ENCODE peak calls at places on chromosomes 11 and 22, in ten cellular contexts. One of them, this sample, is unnamed.

GRCh38 chr11:67309166-67309565 is 5.8 kb downstream of the SSH3 start:
- DNase-seq in MM.1S: no peak
- DNase-seq in IMR-90: no peak
- DNase-seq in mesenchymal stem cell: no peak
- DNase-seq in K562: no peak
- DNase-seq in H9: no peak
- DNase-seq in mammary epithelial cell: no peak
- DNase-seq in HCT116: no peak
- DNase-seq in SK-N-SH: no peak
- DNase-seq in endodermal cell: peak; percentile 29
- DNase-seq in this sample: no peak

GRCh38 chr11:83019888-83020579 is 51.7 kb downstream of the RAB30 start:
- DNase-seq in MM.1S: no peak
- DNase-seq in IMR-90: no peak
- DNase-seq in mesenchymal stem cell: no peak
- DNase-seq in K562: no peak
- DNase-seq in H9: no peak
- DNase-seq in mammary epithelial cell: peak; percentile 24
- DNase-seq in HCT116: no peak
- DNase-seq in SK-N-SH: no peak
- DNase-seq in endodermal cell: no peak
- DNase-seq in this sample: no peak

GRCh38 chr11:111301004-111301839 is 2.9 kb downstream of the POU2AF3 start:
- DNase-seq in MM.1S: no peak
- DNase-seq in IMR-90: no peak
- DNase-seq in mesenchymal stem cell: no peak
- DNase-seq in K562: no peak
- DNase-seq in H9: no peak
- DNase-seq in mammary epithelial cell: no peak
- DNase-seq in HCT116: no peak
- DNase-seq in SK-N-SH: no peak
- DNase-seq in endodermal cell: no peak
- DNase-seq in this sample: no peak

GRCh38 chr11:67375320-67376021 is 2.1 kb upstream of the CLCF1 start:
- DNase-seq in MM.1S: no peak
- DNase-seq in IMR-90: no peak
- DNase-seq in mesenchymal stem cell: no peak
- DNase-seq in K562: no peak
- DNase-seq in H9: no peak
- DNase-seq in mammary epithelial cell: no peak
- DNase-seq in HCT116: no peak
- DNase-seq in SK-N-SH: no peak
- DNase-seq in endodermal cell: peak; percentile 85
- DNase-seq in this sample: no peak

GRCh38 chr11:108226036-108226435 is 3.2 kb downstream of the ATM start:
- DNase-seq in MM.1S: no peak
- DNase-seq in IMR-90: no peak
- DNase-seq in mesenchymal stem cell: no peak
- DNase-seq in K562: no peak
- DNase-seq in H9: no peak
- DNase-seq in mammary epithelial cell: no peak
- DNase-seq in HCT116: no peak
- DNase-seq in SK-N-SH: no peak
- DNase-seq in endodermal cell: no peak
- DNase-seq in this sample: no peak

GRCh38 chr11:75508051-75508561 is 17.6 kb downstream of the GDPD5 start:
- DNase-seq in MM.1S: no peak
- DNase-seq in IMR-90: no peak
- DNase-seq in mesenchymal stem cell: no peak
- DNase-seq in K562: no peak
- DNase-seq in H9: no peak
- DNase-seq in mammary epithelial cell: no peak
- DNase-seq in HCT116: no peak
- DNase-seq in SK-N-SH: peak; percentile 52
- DNase-seq in endodermal cell: no peak
- DNase-seq in this sample: no peak

GRCh38 chr11:34633990-34634725 is 13.3 kb downstream of the EHF start:
- DNase-seq in MM.1S: peak; percentile 64
- DNase-seq in IMR-90: peak; percentile 51
- DNase-seq in mesenchymal stem cell: no peak
- DNase-seq in K562: no peak
- DNase-seq in H9: no peak
- DNase-seq in mammary epithelial cell: peak; percentile 69
- DNase-seq in HCT116: no peak
- DNase-seq in SK-N-SH: no peak
- DNase-seq in endodermal cell: peak; percentile 58
- DNase-seq in this sample: peak; percentile 36

GRCh38 chr22:39214383-39215069 is 30.3 kb downstream of the PDGFB start:
- DNase-seq in MM.1S: no peak
- DNase-seq in IMR-90: peak; percentile 36
- DNase-seq in mesenchymal stem cell: peak; percentile 20
- DNase-seq in K562: no peak
- DNase-seq in H9: peak; percentile 82
- DNase-seq in mammary epithelial cell: peak; percentile 88
- DNase-seq in HCT116: peak; percentile 73
- DNase-seq in SK-N-SH: no peak
- DNase-seq in endodermal cell: peak; percentile 82
- DNase-seq in this sample: peak; percentile 42

GRCh38 chr11:44727373-44728084 is 767 bp downstream of the TSPAN18 start:
- DNase-seq in MM.1S: peak; percentile 72
- DNase-seq in IMR-90: peak; percentile 65
- DNase-seq in mesenchymal stem cell: peak; percentile 74
- DNase-seq in K562: peak; percentile 87
- DNase-seq in H9: peak; percentile 87
- DNase-seq in mammary epithelial cell: peak; percentile 35
- DNase-seq in HCT116: peak; percentile 57
- DNase-seq in SK-N-SH: peak; percentile 92
- DNase-seq in endodermal cell: peak; percentile 93
- DNase-seq in this sample: peak; percentile 82

GRCh38 chr11:75270896-75271415 is 30.4 kb downstream of the TPBGL start:
- DNase-seq in MM.1S: peak; percentile 45
- DNase-seq in IMR-90: peak; percentile 27
- DNase-seq in mesenchymal stem cell: no peak
- DNase-seq in K562: no peak
- DNase-seq in H9: no peak
- DNase-seq in mammary epithelial cell: no peak
- DNase-seq in HCT116: peak; percentile 13
- DNase-seq in SK-N-SH: no peak
- DNase-seq in endodermal cell: peak; percentile 41
- DNase-seq in this sample: peak; percentile 47

GRCh38 chr11:118304227-118304808 is at the start of gene CD3E:
- DNase-seq in MM.1S: peak; percentile 42
- DNase-seq in IMR-90: no peak
- DNase-seq in mesenchymal stem cell: no peak
- DNase-seq in K562: no peak
- DNase-seq in H9: no peak
- DNase-seq in mammary epithelial cell: no peak
- DNase-seq in HCT116: no peak
- DNase-seq in SK-N-SH: no peak
- DNase-seq in endodermal cell: no peak
- DNase-seq in this sample: no peak

GRCh38 chr11:10388096-10388495 is 67.0 kb upstream of the AMPD3 start:
- DNase-seq in MM.1S: no peak
- DNase-seq in IMR-90: no peak
- DNase-seq in mesenchymal stem cell: no peak
- DNase-seq in K562: no peak
- DNase-seq in H9: no peak
- DNase-seq in mammary epithelial cell: no peak
- DNase-seq in HCT116: no peak
- DNase-seq in SK-N-SH: no peak
- DNase-seq in endodermal cell: no peak
- DNase-seq in this sample: no peak

GRCh38 chr22:36339171-36340065 is 48.3 kb downstream of the MYH9 start:
- DNase-seq in MM.1S: no peak
- DNase-seq in IMR-90: peak; percentile 78
- DNase-seq in mesenchymal stem cell: peak; percentile 88
- DNase-seq in K562: no peak
- DNase-seq in H9: no peak
- DNase-seq in mammary epithelial cell: peak; percentile 73
- DNase-seq in HCT116: no peak
- DNase-seq in SK-N-SH: no peak
- DNase-seq in endodermal cell: no peak
- DNase-seq in this sample: peak; percentile 93

GRCh38 chr11:8656291-8656690 is 26.2 kb downstream of the TRIM66 start:
- DNase-seq in MM.1S: no peak
- DNase-seq in IMR-90: no peak
- DNase-seq in mesenchymal stem cell: no peak
- DNase-seq in K562: no peak
- DNase-seq in H9: no peak
- DNase-seq in mammary epithelial cell: no peak
- DNase-seq in HCT116: no peak
- DNase-seq in SK-N-SH: no peak
- DNase-seq in endodermal cell: no peak
- DNase-seq in this sample: no peak

GRCh38 chr22:24550028-24550901 is 4.7 kb downstream of the GUCD1 start:
- DNase-seq in MM.1S: no peak
- DNase-seq in IMR-90: no peak
- DNase-seq in mesenchymal stem cell: no peak
- DNase-seq in K562: no peak
- DNase-seq in H9: no peak
- DNase-seq in mammary epithelial cell: no peak
- DNase-seq in HCT116: no peak
- DNase-seq in SK-N-SH: no peak
- DNase-seq in endodermal cell: no peak
- DNase-seq in this sample: peak; percentile 36

GRCh38 chr11:971092-971690 is 45.5 kb downstream of the AP2A2 start:
- DNase-seq in MM.1S: no peak
- DNase-seq in IMR-90: no peak
- DNase-seq in mesenchymal stem cell: no peak
- DNase-seq in K562: no peak
- DNase-seq in H9: no peak
- DNase-seq in mammary epithelial cell: no peak
- DNase-seq in HCT116: no peak
- DNase-seq in SK-N-SH: no peak
- DNase-seq in endodermal cell: no peak
- DNase-seq in this sample: no peak
- H3K4me1 ChIP-seq in MM.1S: no peaks in the 10 kb centered on the region
- H3K4me1 ChIP-seq in IMR-90: peaks cover 4% of the 10 kb centered on the region
- H3K4me1 ChIP-seq in mesenchymal stem cell: peaks cover 4% of the 10 kb centered on the region
- H3K4me1 ChIP-seq in K562: no peaks in the 10 kb centered on the region
- H3K4me1 ChIP-seq in H9: no peaks in the 10 kb centered on the region
- H3K4me1 ChIP-seq in mammary epithelial cell: no peaks in the 10 kb centered on the region
- H3K4me1 ChIP-seq in HCT116: no peaks in the 10 kb centered on the region
- H3K4me1 ChIP-seq in SK-N-SH: peaks cover 25% of the 10 kb centered on the region
- H3K4me1 ChIP-seq in endodermal cell: no peaks in the 10 kb centered on the region
- H3K4me1 ChIP-seq in this sample: peaks cover 8% of the 10 kb centered on the region

DNA sequence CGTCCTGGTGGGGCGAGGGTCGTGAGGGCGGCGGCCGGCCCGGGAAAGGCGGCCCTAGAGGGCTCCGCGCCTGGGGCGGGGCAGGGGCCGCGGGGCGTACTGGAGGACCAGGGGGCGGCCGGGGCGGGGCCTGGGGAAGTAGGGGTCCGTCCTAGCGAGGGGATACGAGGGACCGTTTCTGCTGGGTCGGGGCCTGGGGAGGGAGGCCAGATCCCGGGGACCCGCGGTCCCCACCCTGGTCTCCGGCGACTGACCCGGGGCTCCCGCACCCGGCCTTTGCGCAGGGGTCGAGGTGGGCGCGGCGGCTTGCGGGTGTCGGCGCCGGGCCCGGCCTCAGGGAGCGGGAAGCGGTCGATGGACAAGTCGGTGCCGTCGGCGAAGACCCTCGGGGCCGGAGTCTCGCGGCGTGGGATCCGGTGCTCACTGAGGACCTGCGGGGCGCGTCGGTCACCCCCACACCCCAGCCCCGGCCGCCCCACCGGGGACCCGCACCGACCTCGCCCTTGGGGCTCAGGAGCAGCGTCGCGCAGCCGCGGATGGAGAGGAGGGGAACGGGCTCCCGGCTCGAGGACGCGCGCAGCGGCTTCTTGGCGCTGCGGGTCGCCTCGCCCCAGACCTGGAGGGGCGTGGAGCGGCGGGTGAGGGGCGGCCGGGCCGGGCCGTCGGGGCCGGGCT is 4.9 kb downstream of the LMNTD2 start:
- DNase-seq in MM.1S: no peak
- DNase-seq in IMR-90: no peak
- DNase-seq in mesenchymal stem cell: no peak
- DNase-seq in K562: no peak
- DNase-seq in H9: no peak
- DNase-seq in mammary epithelial cell: no peak
- DNase-seq in HCT116: no peak
- DNase-seq in SK-N-SH: peak; percentile 59
- DNase-seq in endodermal cell: no peak
- DNase-seq in this sample: no peak
- H3K9ac ChIP-seq in MM.1S: no peak overlapping the region
- H3K9ac ChIP-seq in IMR-90: no peak overlapping the region
- H3K9ac ChIP-seq in mesenchymal stem cell: no peak overlapping the region
- H3K9ac ChIP-seq in K562: no peak overlapping the region
- H3K9ac ChIP-seq in H9: no peak overlapping the region
- H3K9ac ChIP-seq in mammary epithelial cell: no peak overlapping the region
- H3K9ac ChIP-seq in HCT116: no peak overlapping the region
- H3K9ac ChIP-seq in SK-N-SH: no peak overlapping the region
- H3K9ac ChIP-seq in endodermal cell: no peak overlapping the region
- H3K9ac ChIP-seq in this sample: no peak overlapping the region

DNA sequence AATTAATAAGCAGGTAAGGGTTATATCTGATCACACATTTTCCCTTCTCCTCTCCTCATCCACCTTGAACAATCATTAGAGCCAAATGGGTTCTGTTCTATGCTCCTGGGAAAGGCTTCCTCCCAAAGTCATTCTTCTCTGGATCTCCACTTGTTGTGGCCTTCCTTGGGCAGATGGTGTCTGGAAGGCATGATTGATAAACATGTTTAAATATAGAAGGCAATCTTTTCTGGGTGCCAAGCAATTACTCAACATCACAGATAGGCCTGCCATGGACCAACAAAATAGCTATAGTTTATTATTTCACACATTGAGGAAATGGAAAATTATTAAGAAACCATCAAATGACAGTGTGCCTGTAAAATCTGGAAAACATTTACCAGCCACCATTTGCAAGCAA is 73.5 kb downstream of the KCNA4 start:
- DNase-seq in MM.1S: no peak
- DNase-seq in IMR-90: no peak
- DNase-seq in mesenchymal stem cell: no peak
- DNase-seq in K562: no peak
- DNase-seq in H9: no peak
- DNase-seq in mammary epithelial cell: no peak
- DNase-seq in HCT116: no peak
- DNase-seq in SK-N-SH: no peak
- DNase-seq in endodermal cell: no peak
- DNase-seq in this sample: no peak
- H3K9me3 ChIP-seq in MM.1S: no peaks in the 10 kb centered on the region
- H3K9me3 ChIP-seq in IMR-90: peaks cover 4% of the 10 kb centered on the region
- H3K9me3 ChIP-seq in mesenchymal stem cell: peaks cover 14% of the 10 kb centered on the region
- H3K9me3 ChIP-seq in K562: no peaks in the 10 kb centered on the region
- H3K9me3 ChIP-seq in H9: peaks cover 13% of the 10 kb centered on the region
- H3K9me3 ChIP-seq in mammary epithelial cell: no peaks in the 10 kb centered on the region
- H3K9me3 ChIP-seq in HCT116: peaks cover 7% of the 10 kb centered on the region
- H3K9me3 ChIP-seq in SK-N-SH: peaks cover 4% of the 10 kb centered on the region
- H3K9me3 ChIP-seq in endodermal cell: peaks cover 18% of the 10 kb centered on the region
- H3K9me3 ChIP-seq in this sample: no peaks in the 10 kb centered on the region

GRCh38 chr11:93348931-93349330 is 18.4 kb downstream of the DEUP1 start:
- DNase-seq in MM.1S: no peak
- DNase-seq in IMR-90: no peak
- DNase-seq in mesenchymal stem cell: no peak
- DNase-seq in K562: no peak
- DNase-seq in H9: no peak
- DNase-seq in mammary epithelial cell: no peak
- DNase-seq in HCT116: no peak
- DNase-seq in SK-N-SH: no peak
- DNase-seq in endodermal cell: no peak
- DNase-seq in this sample: no peak

GRCh38 chr11:93344855-93345333 is 14.4 kb downstream of the DEUP1 start:
- DNase-seq in MM.1S: no peak
- DNase-seq in IMR-90: no peak
- DNase-seq in mesenchymal stem cell: no peak
- DNase-seq in K562: no peak
- DNase-seq in H9: no peak
- DNase-seq in mammary epithelial cell: no peak
- DNase-seq in HCT116: no peak
- DNase-seq in SK-N-SH: no peak
- DNase-seq in endodermal cell: no peak
- DNase-seq in this sample: no peak

GRCh38 chr11:93350835-93351234 is 20.3 kb downstream of the DEUP1 start:
- DNase-seq in MM.1S: no peak
- DNase-seq in IMR-90: no peak
- DNase-seq in mesenchymal stem cell: no peak
- DNase-seq in K562: no peak
- DNase-seq in H9: no peak
- DNase-seq in mammary epithelial cell: no peak
- DNase-seq in HCT116: no peak
- DNase-seq in SK-N-SH: no peak
- DNase-seq in endodermal cell: no peak
- DNase-seq in this sample: no peak
- H3K4me1 ChIP-seq in MM.1S: no peaks in the 10 kb centered on the region
- H3K4me1 ChIP-seq in IMR-90: no peaks in the 10 kb centered on the region
- H3K4me1 ChIP-seq in mesenchymal stem cell: no peaks in the 10 kb centered on the region
- H3K4me1 ChIP-seq in K562: peaks cover 6% of the 10 kb centered on the region
- H3K4me1 ChIP-seq in H9: peaks cover 4% of the 10 kb centered on the region
- H3K4me1 ChIP-seq in mammary epithelial cell: no peaks in the 10 kb centered on the region
- H3K4me1 ChIP-seq in HCT116: no peaks in the 10 kb centered on the region
- H3K4me1 ChIP-seq in SK-N-SH: no peaks in the 10 kb centered on the region
- H3K4me1 ChIP-seq in endodermal cell: no peaks in the 10 kb centered on the region
- H3K4me1 ChIP-seq in this sample: no peaks in the 10 kb centered on the region